ENCODE peak calls at places on chromosomes 3 and 15, in nine cellular contexts. L is heart left ventricle, E is psoas muscle, F is PC-3, S is lung, M is hepatocyte, W is HCT116, B is uterus, K is testis. X is an unnamed sample.

GRCh38 chr3:13207578-13207922 is 134.3 kb upstream of the IQSEC1 start:
- DNase-seq in L (no peak), E (peak; percentile 17), F (no peak), S (no peak), M (no peak), W (no peak), B (no peak), K (no peak), X (no peak)

GRCh38 chr3:43503067-43503728 is 118.6 kb downstream of the ANO10 start:
- DNase-seq in L (no peak), E (no peak), F (peak; percentile 77), S (no peak), M (peak; percentile 50), W (peak; percentile 12), B (no peak), K (no peak), X (peak; percentile 25)

GRCh38 chr15:29612096-29612495 is 210.2 kb downstream of the TJP1 start:
- DNase-seq in L (no peak), E (no peak), F (no peak), S (no peak), M (peak; percentile 30), W (no peak), B (no peak), K (no peak), X (no peak)

GRCh38 chr3:126961791-126962461 is 21.0 kb upstream of the PLXNA1 start:
- DNase-seq in L (no peak), E (peak; percentile 82), F (no peak), S (no peak), M (no peak), W (no peak), B (peak; percentile 45), K (peak; percentile 67), X (no peak)

GRCh38 chr3:11272913-11273574 is 847 bp downstream of the ATG7 start:
- DNase-seq in L (no peak), E (no peak), F (peak; percentile 51), S (no peak), M (no peak), W (no peak), B (no peak), K (no peak), X (no peak)

GRCh38 chr3:9948586-9948985 is 3.6 kb downstream of the PRRT3 start:
- DNase-seq in L (no peak), E (no peak), F (no peak), S (no peak), M (no peak), W (no peak), B (no peak), K (no peak), X (no peak)

GRCh38 chr3:60953406-60953805 is 297.8 kb downstream of the FHIT start:
- DNase-seq in L (no peak), E (no peak), F (peak; percentile 48), S (no peak), M (no peak), W (no peak), B (no peak), K (no peak), X (no peak)

GRCh38 chr3:140117111-140117526 is 182.1 kb downstream of the CLSTN2 start:
- DNase-seq in L (no peak), E (no peak), F (no peak), S (no peak), M (peak; percentile 7), W (no peak), B (no peak), K (no peak), X (peak; percentile 5)

GRCh38 chr15:90988249-90988648 is 6.1 kb downstream of the PRC1 start:
- DNase-seq in L (no peak), E (no peak), F (no peak), S (no peak), M (no peak), W (no peak), B (no peak), K (no peak), X (no peak)

GRCh38 chr15:31277335-31278055 is 49.1 kb upstream of the KLF13 start:
- DNase-seq in L (peak; percentile 12), E (peak; percentile 25), F (no peak), S (no peak), M (peak; percentile 2), W (no peak), B (no peak), K (peak; percentile 12), X (no peak)

GRCh38 chr3:112228786-112229185 is 65.2 kb downstream of the SLC9C1 start:
- DNase-seq in L (no peak), E (no peak), F (no peak), S (no peak), M (no peak), W (no peak), B (no peak), K (no peak), X (no peak)

DNA sequence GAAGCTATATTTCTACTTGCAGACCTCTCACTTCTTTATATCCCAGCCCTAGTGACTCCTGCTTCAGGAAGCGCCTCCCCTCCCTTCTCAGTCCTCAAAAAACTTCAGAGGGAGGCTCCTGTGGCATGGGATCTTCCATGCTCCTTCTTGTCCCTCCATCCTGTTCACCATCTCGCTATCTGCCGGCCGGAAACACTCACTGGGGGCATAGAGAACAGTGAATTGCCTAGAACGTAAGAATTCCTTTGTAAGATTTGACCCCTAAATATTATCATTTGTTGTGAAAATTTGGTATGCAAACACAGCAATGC is 218.6 kb upstream of the ATP10A start:
- DNase-seq in L (no peak), E (no peak), F (no peak), S (no peak), M (no peak), W (no peak), B (no peak), K (no peak), X (no peak)
- H3K4me3 ChIP-seq in L (peak overlapping the region; percentile 62), E (peak overlapping the region; percentile 78), F (no peak overlapping the region), S (no peak overlapping the region), M (no peak overlapping the region), W (no peak overlapping the region), B (no peak overlapping the region), K (peak overlapping the region; percentile 85), X (no peak overlapping the region)

GRCh38 chr3:47042231-47042791 is 62.8 kb downstream of the NBEAL2 start:
- DNase-seq in L (no peak), E (no peak), F (no peak), S (no peak), M (no peak), W (no peak), B (no peak), K (no peak), X (no peak)
- H3K36me3 ChIP-seq in L (peaks cover 54% of the 10 kb centered on the region), E (peaks cover 77% of the 10 kb centered on the region), F (peaks cover 39% of the 10 kb centered on the region), S (peaks cover 19% of the 10 kb centered on the region), M (no peaks in the 10 kb centered on the region), W (peaks cover 23% of the 10 kb centered on the region), B (no peaks in the 10 kb centered on the region), K (no peaks in the 10 kb centered on the region), X (peaks cover 43% of the 10 kb centered on the region)

GRCh38 chr3:119933197-119933596 is 151.3 kb downstream of the NR1I2 start:
- DNase-seq in L (no peak), E (no peak), F (no peak), S (no peak), M (no peak), W (no peak), B (no peak), K (no peak), X (no peak)
- H3K27ac ChIP-seq in L (no peak overlapping the region), E (no peak overlapping the region), F (no peak overlapping the region), S (no peak overlapping the region), M (no peak overlapping the region), W (no peak overlapping the region), B (no peak overlapping the region), K (no peak overlapping the region), X (no peak overlapping the region)

GRCh38 chr3:56773588-56774330 is 28.0 kb downstream of the ARHGEF3 start:
- DNase-seq in L (no peak), E (no peak), F (no peak), S (no peak), M (no peak), W (no peak), B (no peak), K (no peak), X (no peak)

GRCh38 chr3:56776551-56776950 is 25.2 kb downstream of the ARHGEF3 start:
- DNase-seq in L (no peak), E (no peak), F (no peak), S (no peak), M (no peak), W (no peak), B (no peak), K (no peak), X (no peak)

GRCh38 chr3:56775931-56776461 is 25.8 kb downstream of the ARHGEF3 start:
- DNase-seq in L (no peak), E (no peak), F (no peak), S (no peak), M (no peak), W (no peak), B (no peak), K (no peak), X (no peak)

GRCh38 chr3:56772926-56773587 is 28.7 kb downstream of the ARHGEF3 start:
- DNase-seq in L (no peak), E (no peak), F (no peak), S (no peak), M (no peak), W (no peak), B (no peak), K (no peak), X (no peak)

DNA sequence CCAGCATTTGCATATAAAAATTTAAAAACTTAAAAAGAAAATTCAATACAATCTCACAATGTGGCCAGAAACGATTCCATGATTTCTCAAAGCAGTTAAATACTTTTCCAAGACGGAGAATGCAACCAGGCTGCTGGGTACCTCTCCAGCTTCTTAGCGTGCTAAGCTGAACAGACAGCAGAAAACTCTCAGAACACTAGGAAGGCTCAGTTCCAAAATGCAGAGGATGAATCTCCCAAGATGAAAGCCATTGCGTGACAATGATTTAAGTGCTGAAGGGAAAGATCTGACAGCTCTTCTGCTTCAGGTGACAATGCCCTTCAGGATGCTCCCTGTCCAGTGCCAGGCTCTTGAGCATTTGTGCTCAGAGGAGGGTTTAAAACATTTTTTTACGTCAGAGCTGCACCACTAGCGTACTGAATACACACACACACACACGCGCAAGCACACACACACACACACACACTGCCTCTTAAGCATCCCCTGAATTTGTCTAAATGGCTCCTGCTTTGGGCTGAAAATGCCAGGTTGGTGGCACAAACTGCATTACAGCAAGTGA is 26.3 kb downstream of the ARHGEF3 start:
- DNase-seq in L (no peak), E (no peak), F (no peak), S (no peak), M (no peak), W (no peak), B (no peak), K (no peak), X (no peak)
- H3K4me3 ChIP-seq in L (no peak overlapping the region), E (no peak overlapping the region), F (no peak overlapping the region), S (no peak overlapping the region), M (no peak overlapping the region), W (no peak overlapping the region), B (peak overlapping the region; percentile 4), K (no peak overlapping the region), X (no peak overlapping the region)

GRCh38 chr3:100360757-100361496 is 26.4 kb downstream of the NIT2 start:
- DNase-seq in L (no peak), E (no peak), F (peak; percentile 74), S (no peak), M (no peak), W (no peak), B (no peak), K (no peak), X (no peak)
- H3K36me3 ChIP-seq in L (peaks cover 45% of the 10 kb centered on the region), E (peaks cover 96% of the 10 kb centered on the region), F (peaks cover 64% of the 10 kb centered on the region), S (peaks cover 13% of the 10 kb centered on the region), M (no peaks in the 10 kb centered on the region), W (peaks cover 32% of the 10 kb centered on the region), B (no peaks in the 10 kb centered on the region), K (no peaks in the 10 kb centered on the region), X (peaks cover 56% of the 10 kb centered on the region)

DNA sequence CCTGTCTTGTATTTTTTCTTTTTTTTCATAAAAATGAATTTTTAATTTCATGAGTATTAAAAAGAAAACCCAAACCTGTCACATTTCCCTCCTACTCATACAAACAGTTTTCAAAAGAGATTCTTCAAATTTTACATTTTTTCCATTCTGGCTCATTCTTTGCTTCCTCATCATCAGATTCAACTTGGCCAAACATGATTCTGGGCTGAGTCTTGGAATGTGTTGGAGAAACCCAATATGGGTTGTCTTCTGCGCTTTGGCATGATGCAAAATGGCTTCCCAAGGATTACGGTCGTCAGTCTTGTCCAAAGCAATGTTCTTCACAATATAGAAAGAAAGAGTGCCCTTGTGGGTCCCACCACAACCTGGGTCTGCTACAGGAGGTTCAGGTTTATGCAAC is 12.4 kb upstream of the TM4SF4 start:
- DNase-seq in L (no peak), E (no peak), F (no peak), S (no peak), M (no peak), W (no peak), B (no peak), K (no peak), X (no peak)
- H3K27ac ChIP-seq in L (no peak overlapping the region), E (no peak overlapping the region), F (no peak overlapping the region), S (no peak overlapping the region), M (no peak overlapping the region), W (no peak overlapping the region), B (no peak overlapping the region), K (no peak overlapping the region), X (no peak overlapping the region)